ENCODE peak calls at places on chromosomes 16 and 17, in ten cellular contexts. L is HFFc6; W is Peyer's patch; H is epithelial cell of esophagus; O is adrenal gland; X is LNCaP clone FGC; V is thyroid gland; G is CD4-positive, alpha-beta T cell; M is bronchial epithelial cell; B is neural progenitor cell. A is an unnamed sample.

GRCh38 chr16:86547286-86547685 is 7.7 kb downstream of the MTHFSD start:
- DNase-seq in L (no peak), W (no peak), H (no peak), O (no peak), X (no peak), V (no peak), G (no peak), M (no peak), B (no peak), A (no peak)

GRCh38 chr17:17075037-17075755 is 32.9 kb downstream of the MPRIP start:
- DNase-seq in L (peak), W (peak), H (peak), O (peak), X (no peak), V (no peak), G (no peak), M (peak), B (no peak), A (no peak)

GRCh38 chr17:27878776-27879562 is 14.2 kb downstream of the LYRM9 start:
- DNase-seq in L (no peak), W (no peak), H (no peak), O (no peak), X (no peak), V (no peak), G (peak), M (no peak), B (no peak), A (no peak)

GRCh38 chr17:13256545-13256944 is 238.7 kb upstream of the ELAC2 start:
- DNase-seq in L (no peak), W (no peak), H (no peak), O (no peak), X (no peak), V (no peak), G (no peak), M (no peak), B (no peak), A (no peak)

GRCh38 chr17:76270127-76270592 is 5.0 kb downstream of the UBALD2 start:
- DNase-seq in L (no peak), W (no peak), H (no peak), O (no peak), X (no peak), V (no peak), G (no peak), M (no peak), B (no peak), A (no peak)

GRCh38 chr16:14309001-14309886 is 238.1 kb downstream of the MRTFB start:
- DNase-seq in L (peak), W (no peak), H (peak), O (no peak), X (peak), V (peak), G (peak), M (peak), B (peak), A (no peak)

GRCh38 chr17:18076941-18077340 is 10.8 kb upstream of the DRG2 start:
- DNase-seq in L (no peak), W (no peak), H (no peak), O (no peak), X (no peak), V (no peak), G (no peak), M (no peak), B (no peak), A (no peak)

GRCh38 chr16:17313085-17313611 is 157.6 kb downstream of the XYLT1 start:
- DNase-seq in L (peak), W (no peak), H (no peak), O (peak), X (no peak), V (peak), G (no peak), M (no peak), B (no peak), A (no peak)

GRCh38 chr16:5367960-5368359 is 270.4 kb upstream of the EEF2KMT start:
- DNase-seq in L (no peak), W (no peak), H (no peak), O (no peak), X (no peak), V (no peak), G (no peak), M (no peak), B (no peak), A (no peak)

GRCh38 chr17:21686165-21687015 is 5.9 kb upstream of the KCNJ18 start:
- DNase-seq in L (no peak), W (no peak), H (no peak), O (no peak), X (no peak), V (no peak), G (no peak), M (no peak), B (no peak), A (no peak)

GRCh38 chr17:17108681-17109049 is 66.4 kb downstream of the MPRIP start:
- DNase-seq in L (no peak), W (no peak), H (peak), O (no peak), X (no peak), V (peak), G (no peak), M (no peak), B (no peak), A (no peak)

GRCh38 chr16:24984903-24985675 is 30.1 kb downstream of the ARHGAP17 start:
- DNase-seq in L (no peak), W (peak), H (no peak), O (no peak), X (no peak), V (no peak), G (no peak), M (no peak), B (no peak), A (no peak)

GRCh38 chr16:67349172-67349571 is 22.6 kb downstream of the LRRC36 start:
- DNase-seq in L (peak), W (no peak), H (peak), O (no peak), X (no peak), V (no peak), G (no peak), M (peak), B (no peak), A (no peak)

GRCh38 chr16:86604436-86605220 is 26.3 kb downstream of the FOXL1 start:
- DNase-seq in L (no peak), W (peak), H (no peak), O (no peak), X (no peak), V (no peak), G (peak), M (no peak), B (no peak), A (peak)

GRCh38 chr17:43962479-43962878 is 8.7 kb upstream of the PYY start:
- DNase-seq in L (no peak), W (no peak), H (no peak), O (no peak), X (no peak), V (no peak), G (no peak), M (no peak), B (no peak), A (no peak)

GRCh38 chr17:77962349-77962748 is 3.8 kb downstream of the TNRC6C start:
- DNase-seq in L (no peak), W (no peak), H (no peak), O (no peak), X (no peak), V (no peak), G (no peak), M (no peak), B (peak), A (no peak)

GRCh38 chr16:54244061-54244886 is 42.3 kb downstream of the IRX3 start:
- DNase-seq in L (no peak), W (peak), H (no peak), O (no peak), X (no peak), V (no peak), G (no peak), M (no peak), B (no peak), A (no peak)

GRCh38 chr17:72683506-72684404 is 408.7 kb downstream of the SLC39A11 start:
- DNase-seq in L (peak), W (peak), H (peak), O (peak), X (peak), V (no peak), G (no peak), M (peak), B (no peak), A (no peak)

GRCh38 chr16:24440296-24440695 is 99.1 kb upstream of the RBBP6 start:
- DNase-seq in L (no peak), W (no peak), H (no peak), O (no peak), X (no peak), V (no peak), G (no peak), M (no peak), B (no peak), A (no peak)

GRCh38 chr17:41500131-41500911 is 5.1 kb downstream of the KRT13 start:
- DNase-seq in L (peak), W (no peak), H (peak), O (no peak), X (no peak), V (no peak), G (no peak), M (peak), B (no peak), A (no peak)

GRCh38 chr16:14337303-14338191 is 266.4 kb downstream of the MRTFB start:
- DNase-seq in L (no peak), W (no peak), H (no peak), O (no peak), X (no peak), V (peak), G (no peak), M (peak), B (no peak), A (no peak)

GRCh38 chr17:81471804-81472456 is 40.7 kb downstream of the ACTG1 start:
- DNase-seq in L (peak), W (peak), H (peak), O (peak), X (no peak), V (peak), G (no peak), M (no peak), B (peak), A (no peak)

GRCh38 chr17:82983510-82984248 is 95.7 kb upstream of the METRNL start:
- DNase-seq in L (no peak), W (no peak), H (no peak), O (no peak), X (no peak), V (no peak), G (no peak), M (no peak), B (no peak), A (no peak)

GRCh38 chr16:85027968-85028637 is 508 bp downstream of the KIAA0513 start:
- DNase-seq in L (no peak), W (peak), H (no peak), O (no peak), X (no peak), V (no peak), G (peak), M (no peak), B (peak), A (no peak)
- TF ChIP-seq CTCF in L (peak), W (no peak), H (peak), O (no peak), X (peak), V (no peak), G (no peak), M (peak), B (peak), A (no peak)

GRCh38 chr17:7780736-7781135 is 53.3 kb upstream of the KDM6B start:
- DNase-seq in L (no peak), W (no peak), H (no peak), O (no peak), X (no peak), V (no peak), G (no peak), M (no peak), B (no peak), A (no peak)
- TF ChIP-seq CTCF in L (no peak), W (no peak), H (no peak), O (no peak), X (no peak), V (no peak), G (no peak), M (no peak), B (no peak), A (no peak)

GRCh38 chr17:14886200-14886739 is 378.9 kb downstream of the PMP22 start:
- DNase-seq in L (peak), W (no peak), H (peak), O (no peak), X (peak), V (no peak), G (no peak), M (peak), B (peak), A (no peak)
- TF ChIP-seq CTCF in L (peak), W (no peak), H (peak), O (no peak), X (peak), V (no peak), G (no peak), M (peak), B (peak), A (no peak)

DNA sequence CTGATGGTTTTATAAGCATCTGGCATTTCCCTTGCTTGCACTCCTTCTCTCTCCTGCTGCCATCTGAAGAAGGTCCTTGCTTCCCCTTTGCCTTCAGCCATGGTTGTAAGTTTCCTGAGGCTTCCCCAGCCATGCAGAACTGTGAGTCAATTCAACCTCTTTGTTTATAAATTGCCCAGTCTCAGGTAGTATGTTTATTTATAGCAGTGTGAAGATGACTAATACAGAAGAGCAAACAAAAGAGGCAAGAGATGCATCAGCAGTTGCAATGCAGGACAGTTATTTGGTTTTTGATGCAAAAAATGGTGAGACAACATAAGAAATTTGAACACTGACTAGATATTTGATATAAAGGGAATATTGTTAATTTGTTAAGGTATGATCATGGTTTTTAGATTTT is 16.8 kb downstream of the TMEM100 start:
- DNase-seq in L (no peak), W (no peak), H (peak), O (no peak), X (peak), V (no peak), G (no peak), M (peak), B (no peak), A (no peak)
- TF ChIP-seq CTCF in L (no peak), W (no peak), H (no peak), O (no peak), X (no peak), V (no peak), G (no peak), M (no peak), B (no peak), A (no peak)

DNA sequence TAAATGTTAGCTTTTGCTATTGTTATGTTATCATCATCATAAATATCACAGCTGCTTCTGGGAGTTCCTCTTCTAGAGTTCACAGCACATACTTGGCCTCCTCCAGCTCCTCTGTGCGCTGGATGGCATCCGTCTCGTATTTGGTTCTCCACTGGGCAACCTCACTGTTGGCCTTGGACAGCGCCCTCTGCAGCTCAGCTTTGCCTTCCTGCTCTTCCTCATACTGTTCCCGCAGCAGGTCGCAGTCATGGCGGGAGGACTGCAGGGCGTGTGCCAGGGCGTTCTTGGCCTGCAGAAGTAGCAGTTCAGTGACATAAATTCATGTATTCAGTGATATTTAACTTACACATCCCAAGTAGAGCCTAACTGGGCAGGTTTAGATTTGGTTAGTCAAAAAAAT is 23.4 kb downstream of the MYH8 start:
- DNase-seq in L (no peak), W (no peak), H (no peak), O (no peak), X (no peak), V (no peak), G (no peak), M (no peak), B (peak), A (no peak)
- TF ChIP-seq CTCF in L (no peak), W (no peak), H (no peak), O (no peak), X (no peak), V (no peak), G (no peak), M (no peak), B (peak), A (no peak)

GRCh38 chr16:57571098-57571497 is 28.7 kb downstream of the ADGRG5 start:
- DNase-seq in L (no peak), W (no peak), H (no peak), O (no peak), X (no peak), V (no peak), G (no peak), M (no peak), B (no peak), A (no peak)

GRCh38 chr16:57570301-57571070 is 28.0 kb downstream of the ADGRG5 start:
- DNase-seq in L (no peak), W (no peak), H (no peak), O (no peak), X (no peak), V (no peak), G (no peak), M (no peak), B (no peak), A (no peak)

GRCh38 chr16:57568173-57568678 is 25.8 kb downstream of the ADGRG5 start:
- DNase-seq in L (no peak), W (no peak), H (no peak), O (no peak), X (no peak), V (no peak), G (no peak), M (no peak), B (no peak), A (no peak)

GRCh38 chr16:57567691-57568090 is 25.2 kb downstream of the ADGRG5 start:
- DNase-seq in L (no peak), W (no peak), H (no peak), O (no peak), X (no peak), V (no peak), G (no peak), M (no peak), B (no peak), A (no peak)

DNA sequence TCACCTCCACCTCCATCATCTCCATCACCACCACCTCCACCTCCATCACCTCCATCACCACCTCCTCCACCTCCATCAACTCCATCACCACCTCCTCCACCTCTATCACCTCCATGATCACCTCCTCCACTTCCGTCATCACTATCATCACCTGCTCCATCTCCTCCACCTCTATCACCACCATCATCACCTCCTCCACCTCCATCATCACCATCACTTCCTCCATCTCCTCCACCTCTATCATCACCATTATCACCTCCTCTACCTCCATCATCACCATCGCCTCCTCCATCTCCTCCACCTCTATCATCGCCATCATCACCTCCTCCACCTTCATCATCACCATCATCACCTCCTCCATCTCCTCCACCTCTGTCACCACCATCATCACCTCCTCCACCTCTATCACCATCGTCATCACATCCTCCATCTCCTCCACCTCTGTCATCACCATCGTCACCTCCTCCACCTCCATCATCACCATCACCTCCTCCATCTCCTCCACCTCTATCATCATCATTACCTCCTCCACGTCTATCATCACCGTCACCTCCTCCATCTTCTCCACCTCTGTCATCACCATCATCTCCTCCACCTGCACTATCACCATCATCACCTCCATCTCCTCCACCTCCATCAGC is 27.0 kb downstream of the ADGRG5 start:
- DNase-seq in L (no peak), W (no peak), H (no peak), O (no peak), X (no peak), V (no peak), G (no peak), M (no peak), B (no peak), A (no peak)
- TF ChIP-seq CTCF in L (no peak), W (no peak), H (no peak), O (no peak), X (no peak), V (no peak), G (no peak), M (no peak), B (no peak), A (no peak)

A was measured in activated B cell treated with CpG ODN at 0.5 μM for 24 hours.